ENCODE peak calls at places on chromosomes 1 and 21, in five cellular contexts. J is prostate gland; D is AG20443; T is activated T-cell treated with anti-CD3 and anti-CD28 coated beads, Interleukin-2, amount 50 U/mL, for 72 hours; B is stimulated activated CD4-positive, alpha-beta T cell treated with anti-CD3 and anti-CD28 coated beads, Interleukin-1b, Interleukin-23, amount 100 ng/mL, for 1 hour. R is an unnamed sample.

GRCh38 chr1:42380617-42381423 is at the start of gene RIMKLA:
- DNase-seq in J (peak; percentile 49), D (peak; percentile 88), T (peak; percentile 63), B (no peak), R (peak; percentile 67)

GRCh38 chr1:170162385-170163226 is 16.8 kb downstream of the NTMT2 start:
- DNase-seq in J (no peak), D (peak; percentile 91), T (no peak), B (no peak), R (no peak)

GRCh38 chr1:143735764-143736461 is 235.9 kb downstream of the FAM72C start:
- DNase-seq in J (no peak), D (no peak), T (no peak), B (no peak), R (no peak)

GRCh38 chr1:59880735-59881134 is 45.8 kb downstream of the CYP2J2 start:
- DNase-seq in J (no peak), D (no peak), T (no peak), B (no peak), R (no peak)

GRCh38 chr1:158793604-158794003 is 12.6 kb upstream of the OR6N2 start:
- DNase-seq in J (no peak), D (no peak), T (peak; percentile 38), B (no peak), R (peak; percentile 61)

GRCh38 chr1:16145988-16146887 is 9.6 kb downstream of the EPHA2 start:
- DNase-seq in J (peak; percentile 61), D (peak; percentile 95), T (no peak), B (no peak), R (no peak)

GRCh38 chr1:160794396-160794795 is 1.6 kb upstream of the LY9 start:
- DNase-seq in J (no peak), D (no peak), T (no peak), B (no peak), R (no peak)

GRCh38 chr1:155000475-155000724 is 2.2 kb upstream of the ZBTB7B start:
- DNase-seq in J (peak; percentile 57), D (no peak), T (no peak), B (no peak), R (peak; percentile 51)

GRCh38 chr21:31873275-31873695 is 465 bp downstream of the HUNK start:
- DNase-seq in J (peak; percentile 5), D (peak; percentile 66), T (no peak), B (no peak), R (peak; percentile 27)

GRCh38 chr1:109254621-109255096 is 5.3 kb downstream of the CELSR2 start:
- DNase-seq in J (no peak), D (no peak), T (no peak), B (no peak), R (no peak)

GRCh38 chr1:40243371-40243770 is 4.4 kb upstream of the TMCO2 start:
- DNase-seq in J (no peak), D (no peak), T (no peak), B (no peak), R (no peak)

GRCh38 chr21:38440746-38441145 is 57.5 kb downstream of the ERG start:
- DNase-seq in J (no peak), D (peak; percentile 89), T (no peak), B (no peak), R (no peak)

GRCh38 chr1:6996371-6996770 is 211.1 kb downstream of the CAMTA1 start:
- DNase-seq in J (no peak), D (no peak), T (peak; percentile 16), B (no peak), R (no peak)

GRCh38 chr1:15654091-15654690 is 29.9 kb upstream of the PLEKHM2 start:
- DNase-seq in J (no peak), D (no peak), T (no peak), B (no peak), R (no peak)

GRCh38 chr1:184563308-184563707 is 176.5 kb downstream of the C1orf21 start:
- DNase-seq in J (no peak), D (peak; percentile 34), T (no peak), B (no peak), R (no peak)

GRCh38 chr21:45283019-45283610 is 4.6 kb downstream of the POFUT2 start:
- DNase-seq in J (no peak), D (no peak), T (no peak), B (no peak), R (no peak)

GRCh38 chr1:241253491-241253890 is 103.5 kb downstream of the RGS7 start:
- DNase-seq in J (no peak), D (peak; percentile 25), T (no peak), B (no peak), R (no peak)